ENCODE peak calls at places on chromosomes 2 and 18, in four cellular contexts. I, Z, L and Y are unnamed samples.

GRCh38 chr2:237931205-237931721 is 35.6 kb upstream of the UBE2F start:
- DNase-seq in I (no peak), Z (no peak), L (no peak), Y (peak; percentile 79)

GRCh38 chr2:7022486-7022885 is 105.3 kb downstream of the RNF144A start:
- DNase-seq in I (no peak), Z (no peak), L (no peak), Y (peak; percentile 77)

GRCh38 chr2:207587305-207587704 is 37.9 kb downstream of the METTL21A start:
- DNase-seq in I (no peak), Z (no peak), L (no peak), Y (no peak)

GRCh38 chr2:213164263-213164662 is 12.9 kb upstream of the IKZF2 start:
- DNase-seq in I (no peak), Z (no peak), L (no peak), Y (no peak)

GRCh38 chr2:17233157-17233556 is 285.1 kb downstream of the RAD51AP2 start:
- DNase-seq in I (no peak), Z (no peak), L (no peak), Y (no peak)

GRCh38 chr18:49728542-49728941 is 84.8 kb downstream of the ACAA2 start:
- DNase-seq in I (no peak), Z (peak; percentile 16), L (no peak), Y (peak; percentile 40)

GRCh38 chr18:45958730-45959129 is 8.4 kb downstream of the EPG5 start:
- DNase-seq in I (no peak), Z (no peak), L (no peak), Y (no peak)

GRCh38 chr2:218997730-218998129 is 4.5 kb upstream of the CRYBA2 start:
- DNase-seq in I (no peak), Z (peak; percentile 81), L (no peak), Y (no peak)

GRCh38 chr2:174059178-174059874 is 94.2 kb upstream of the SP3 start:
- DNase-seq in I (no peak), Z (no peak), L (no peak), Y (peak; percentile 51)

GRCh38 chr18:6731197-6731596 is 1.7 kb downstream of the ARHGAP28 start:
- DNase-seq in I (no peak), Z (peak; percentile 11), L (no peak), Y (peak; percentile 54)

GRCh38 chr2:140454717-140455116 is 1674.5 kb upstream of the NXPH2 start:
- DNase-seq in I (no peak), Z (no peak), L (peak; percentile 63), Y (peak; percentile 72)

GRCh38 chr2:30612371-30612770 is 165.3 kb downstream of the LCLAT1 start:
- DNase-seq in I (no peak), Z (no peak), L (no peak), Y (no peak)